ENCODE peak calls at places on chromosomes 2 and 18, in eight cellular contexts. J, Q, I, K, F, R, W and V are unnamed samples.

GRCh38 chr2:27308359-27308875 is at the start of gene UCN:
- DNase-seq in J (no peak), Q (no peak), I (peak), K (no peak), F (no peak), R (no peak), W (no peak), V (no peak)

GRCh38 chr2:239321596-239322413 is 79.0 kb downstream of the HDAC4 start:
- DNase-seq in J (no peak), Q (peak), I (no peak), K (no peak), F (no peak), R (no peak), W (no peak), V (no peak)

GRCh38 chr2:181575024-181575649 is 81.8 kb downstream of the CERKL start:
- DNase-seq in J (no peak), Q (no peak), I (no peak), K (no peak), F (no peak), R (no peak), W (no peak), V (no peak)

GRCh38 chr2:160062283-160063005 is at the start of gene PLA2R1:
- DNase-seq in J (no peak), Q (no peak), I (peak), K (no peak), F (no peak), R (peak), W (peak), V (peak)

GRCh38 chr2:128654404-128654803 is 335.7 kb upstream of the HS6ST1 start:
- DNase-seq in J (no peak), Q (no peak), I (no peak), K (no peak), F (no peak), R (no peak), W (no peak), V (no peak)

GRCh38 chr18:50748243-50749229 is 71.3 kb downstream of the MRO start:
- DNase-seq in J (no peak), Q (no peak), I (no peak), K (no peak), F (no peak), R (no peak), W (no peak), V (no peak)

GRCh38 chr2:147288131-147288530 is 556.7 kb upstream of the ACVR2A start:
- DNase-seq in J (no peak), Q (no peak), I (no peak), K (no peak), F (no peak), R (no peak), W (no peak), V (no peak)

GRCh38 chr2:175282300-175282699 is 100.8 kb upstream of the ATP5MC3 start:
- DNase-seq in J (peak), Q (no peak), I (no peak), K (no peak), F (no peak), R (peak), W (peak), V (peak)

GRCh38 chr2:86675611-86676015 is 44.5 kb upstream of the RMND5A start:
- DNase-seq in J (no peak), Q (no peak), I (no peak), K (no peak), F (no peak), R (no peak), W (no peak), V (no peak)

GRCh38 chr18:64019922-64020756 is 50.3 kb downstream of the SERPINB8 start:
- DNase-seq in J (no peak), Q (no peak), I (no peak), K (no peak), F (no peak), R (no peak), W (no peak), V (no peak)

GRCh38 chr2:60294901-60295590 is 258.4 kb downstream of the BCL11A start:
- DNase-seq in J (no peak), Q (no peak), I (no peak), K (peak), F (no peak), R (no peak), W (no peak), V (no peak)

GRCh38 chr2:192087398-192087958 is 107.3 kb downstream of the TMEFF2 start:
- DNase-seq in J (no peak), Q (no peak), I (no peak), K (no peak), F (no peak), R (no peak), W (no peak), V (no peak)

GRCh38 chr2:238005528-238005927 is 38.7 kb downstream of the UBE2F start:
- DNase-seq in J (no peak), Q (no peak), I (no peak), K (no peak), F (no peak), R (no peak), W (no peak), V (no peak)

GRCh38 chr18:63307555-63308200 is 11.9 kb downstream of the BCL2 start:
- DNase-seq in J (no peak), Q (no peak), I (no peak), K (no peak), F (no peak), R (no peak), W (no peak), V (peak)

GRCh38 chr2:42192642-42193566 is 23.8 kb downstream of the EML4 start:
- DNase-seq in J (no peak), Q (no peak), I (no peak), K (no peak), F (no peak), R (no peak), W (no peak), V (no peak)

GRCh38 chr2:112004246-112004645 is 50.8 kb upstream of the TMEM87B start:
- DNase-seq in J (no peak), Q (no peak), I (peak), K (peak), F (no peak), R (no peak), W (no peak), V (no peak)

GRCh38 chr2:7031424-7032245 is 114.4 kb downstream of the RNF144A start:
- DNase-seq in J (no peak), Q (no peak), I (no peak), K (no peak), F (no peak), R (peak), W (no peak), V (no peak)

GRCh38 chr2:102592601-102593000 is 26.8 kb upstream of the SLC9A2 start:
- DNase-seq in J (no peak), Q (no peak), I (no peak), K (no peak), F (no peak), R (no peak), W (no peak), V (no peak)

GRCh38 chr2:54859997-54860701 is 136.7 kb downstream of the EML6 start:
- DNase-seq in J (peak), Q (no peak), I (no peak), K (no peak), F (no peak), R (peak), W (peak), V (peak)

GRCh38 chr2:1219901-1220691 is 193.2 kb upstream of the TPO start:
- DNase-seq in J (no peak), Q (no peak), I (no peak), K (no peak), F (no peak), R (no peak), W (no peak), V (no peak)

GRCh38 chr2:37355735-37356134 is 11.3 kb downstream of the QPCT start:
- DNase-seq in J (no peak), Q (no peak), I (no peak), K (no peak), F (no peak), R (no peak), W (no peak), V (no peak)

GRCh38 chr2:68284896-68285295 is 32.6 kb upstream of the PPP3R1 start:
- DNase-seq in J (peak), Q (no peak), I (peak), K (no peak), F (no peak), R (no peak), W (peak), V (no peak)

GRCh38 chr18:34159691-34160185 is 65.0 kb downstream of the NOL4 start:
- DNase-seq in J (no peak), Q (no peak), I (no peak), K (no peak), F (no peak), R (no peak), W (no peak), V (no peak)

GRCh38 chr18:60549338-60549960 is 176.9 kb upstream of the MC4R start:
- DNase-seq in J (peak), Q (no peak), I (no peak), K (no peak), F (no peak), R (peak), W (peak), V (peak)

GRCh38 chr2:220224711-220225519 is 597.5 kb downstream of the SLC4A3 start:
- DNase-seq in J (peak), Q (no peak), I (no peak), K (no peak), F (no peak), R (peak), W (peak), V (peak)

GRCh38 chr18:21444465-21445023 is 156.0 kb downstream of the ESCO1 start:
- DNase-seq in J (peak), Q (no peak), I (no peak), K (peak), F (no peak), R (peak), W (peak), V (peak)

GRCh38 chr2:112674229-112674628 is 28.5 kb downstream of the SLC20A1 start:
- DNase-seq in J (no peak), Q (no peak), I (peak), K (no peak), F (no peak), R (no peak), W (no peak), V (no peak)

GRCh38 chr2:3266727-3267548 is 110.7 kb downstream of the EIPR1 start:
- DNase-seq in J (no peak), Q (no peak), I (no peak), K (no peak), F (no peak), R (no peak), W (no peak), V (no peak)

GRCh38 chr2:190545756-190546385 is 11.3 kb upstream of the NEMP2 start:
- DNase-seq in J (no peak), Q (no peak), I (no peak), K (no peak), F (no peak), R (no peak), W (peak), V (no peak)